ENCODE peak calls at places on chromosomes 5 and 9, in four cellular contexts. G is HEK293T, M is HL-60, P is SK-MEL-5. E is an unnamed sample.

GRCh38 chr5:80871541-80871961 is 88.6 kb upstream of the RASGRF2 start:
- DNase-seq in M (no peak), P (peak; percentile 5), G (no peak), E (no peak)

GRCh38 chr9:93645149-93645889 is 68.9 kb downstream of the PHF2 start:
- DNase-seq in M (no peak), G (no peak), P (no peak), E (no peak)

GRCh38 chr5:73663161-73663859 is 37.3 kb downstream of the ARHGEF28 start:
- DNase-seq in P (no peak), G (no peak), M (no peak), E (no peak)

GRCh38 chr5:132259061-132259851 is 1.8 kb downstream of the PDLIM4 start:
- DNase-seq in G (no peak), P (no peak), M (no peak), E (no peak)

GRCh38 chr5:130605200-130605599 is 559.9 kb downstream of the HINT1 start:
- DNase-seq in P (no peak), M (no peak), G (no peak), E (no peak)

GRCh38 chr5:57784106-57784505 is 301.5 kb upstream of the ACTBL2 start:
- DNase-seq in G (no peak), P (no peak), M (no peak), E (no peak)

GRCh38 chr9:123109540-123110279 is 76.2 kb downstream of the GPR21 start:
- DNase-seq in G (no peak), P (no peak), M (no peak), E (no peak)

GRCh38 chr9:115673599-115673998 is 480.0 kb upstream of the PAPPA start:
- DNase-seq in M (no peak), G (no peak), P (no peak), E (no peak)

GRCh38 chr9:22622823-22623222 is 176.2 kb downstream of the DMRTA1 start:
- DNase-seq in M (no peak), P (no peak), G (no peak), E (peak; percentile 6)

GRCh38 chr5:103264529-103264928 is 6.0 kb downstream of the MACIR start:
- DNase-seq in G (no peak), P (no peak), M (no peak), E (no peak)

GRCh38 chr5:134184155-134185135 is 7.7 kb upstream of the SKP1 start:
- DNase-seq in M (peak; percentile 46), P (peak; percentile 79), G (peak; percentile 69), E (peak; percentile 69)

GRCh38 chr5:119274767-119275130 is 81.1 kb upstream of the TNFAIP8 start:
- DNase-seq in M (no peak), P (no peak), G (no peak), E (no peak)

GRCh38 chr5:105740242-105740641 is 1930.5 kb downstream of the EFNA5 start:
- DNase-seq in P (no peak), G (no peak), M (no peak), E (no peak)

GRCh38 chr5:36741138-36741537 is 134.7 kb downstream of the SLC1A3 start:
- DNase-seq in P (no peak), M (no peak), G (no peak), E (no peak)

GRCh38 chr5:59485104-59485503 is 408.4 kb downstream of the PDE4D start:
- DNase-seq in P (no peak), G (no peak), M (no peak), E (no peak)

GRCh38 chr9:107547772-107548297 is 58.3 kb upstream of the KLF4 start:
- DNase-seq in P (no peak), G (no peak), M (no peak), E (no peak)

GRCh38 chr9:76095585-76095984 is 205.1 kb downstream of the PCSK5 start:
- DNase-seq in M (peak; percentile 11), P (no peak), G (no peak), E (no peak)

GRCh38 chr5:32710335-32710858 is 724 bp upstream of the NPR3 start:
- DNase-seq in M (no peak), G (peak; percentile 21), P (no peak), E (no peak)

GRCh38 chr9:136093995-136094881 is 851 bp downstream of the NACC2 start:
- DNase-seq in M (peak; percentile 86), G (peak; percentile 56), P (peak; percentile 49), E (no peak)

GRCh38 chr5:134124289-134125194 is 10.1 kb downstream of the TCF7 start:
- DNase-seq in M (no peak), G (no peak), P (no peak), E (no peak)

GRCh38 chr9:112663681-112664080 is 54.2 kb downstream of the INIP start:
- DNase-seq in M (no peak), G (no peak), P (no peak), E (no peak)

GRCh38 chr9:104738452-104738851 is 9.0 kb upstream of the NIPSNAP3A start:
- DNase-seq in G (no peak), P (no peak), M (no peak), E (no peak)

GRCh38 chr5:172133359-172134029 is 54.5 kb downstream of the STK10 start:
- DNase-seq in M (peak; percentile 97), P (no peak), G (no peak), E (no peak)

GRCh38 chr5:15598294-15598902 is 98.4 kb downstream of the FBXL7 start:
- DNase-seq in P (peak; percentile 73), M (peak; percentile 3), G (peak; percentile 8), E (no peak)

GRCh38 chr5:21672911-21673310 is 1180.2 kb downstream of the CDH12 start:
- DNase-seq in P (no peak), M (no peak), G (no peak), E (no peak)

GRCh38 chr9:137272241-137273094 is 5.1 kb upstream of the TOR4A start:
- DNase-seq in P (no peak), G (no peak), M (no peak), E (no peak)

GRCh38 chr9:116152390-116152789 is 1.2 kb upstream of the PAPPA start:
- DNase-seq in M (no peak), G (no peak), P (peak; percentile 52), E (peak; percentile 41)

GRCh38 chr5:54722846-54723433 is 205.4 kb downstream of the SNX18 start:
- DNase-seq in P (no peak), M (no peak), G (no peak), E (no peak)

GRCh38 chr5:167261309-167262100 is 1029.9 kb upstream of the WWC1 start:
- DNase-seq in G (peak; percentile 39), M (no peak), P (peak; percentile 53), E (no peak)